ENCODE peak calls at places on chromosomes 2 and 18, in ten cellular contexts. O is pulmonary artery endothelial cell; Z is T follicular helper cell; J is endothelial cell; I is frontal cortex; K is activated CD4-positive, alpha-beta T cell treated with anti-CD3 and anti-CD28 coated beads for 24 hours; N is stimulated activated CD8-positive, alpha-beta memory T cell treated with anti-CD3 and anti-CD28 coated beads, Interleukin-12 subunit alpha, Interleukin-12 subunit beta, amount 100 ng/mL, for 4 hours; T is AG04449; W is heart left ventricle; Q is NCI-H187 treated with DMSO at 0.1 percent for 48 hours. E is an unnamed sample.
A peak's percentile ranks its signal among the peaks of the same experiment; 100 is the strongest.

GRCh38 chr2:119753041-119753929 is 6.4 kb upstream of the PTPN4 start:
- DNase-seq in J (peak; percentile 31), O (peak; percentile 24), K (no peak), I (no peak), Z (peak; percentile 12), W (no peak), N (no peak), T (no peak), Q (no peak), E (peak; percentile 59)

GRCh38 chr18:49018553-49018943 is 67.8 kb upstream of the SMAD7 start:
- DNase-seq in I (no peak), W (no peak), Z (no peak), J (no peak), O (no peak), N (no peak), K (no peak), T (no peak), Q (no peak), E (no peak)

GRCh38 chr2:70994055-70994444 is 623 bp downstream of the TEX261 start:
- DNase-seq in T (no peak), K (no peak), Z (no peak), O (no peak), J (no peak), I (no peak), N (no peak), W (peak; percentile 4), Q (no peak), E (no peak)

GRCh38 chr2:135744761-135745314 is 3.2 kb downstream of the UBXN4 start:
- DNase-seq in Q (no peak), O (no peak), Z (no peak), T (no peak), W (no peak), I (peak; percentile 16), N (no peak), J (peak; percentile 7), K (no peak), E (no peak)

GRCh38 chr2:126795661-126796060 is 103.0 kb upstream of the TEX51 start:
- DNase-seq in J (no peak), Q (no peak), T (no peak), Z (no peak), W (no peak), O (no peak), N (no peak), K (no peak), I (no peak), E (no peak)

GRCh38 chr2:161030260-161031063 is 129.8 kb upstream of the TANK start:
- DNase-seq in K (no peak), N (no peak), W (no peak), O (no peak), I (no peak), Q (no peak), Z (no peak), J (no peak), T (peak; percentile 99), E (peak; percentile 93)

GRCh38 chr18:36658611-36659010 is 170.2 kb downstream of the TPGS2 start:
- DNase-seq in O (no peak), T (no peak), Z (no peak), N (no peak), Q (no peak), K (no peak), I (no peak), J (no peak), W (no peak), E (no peak)

GRCh38 chr2:3779650-3780049 is 76.3 kb downstream of the DCDC2C start:
- DNase-seq in N (no peak), Q (no peak), I (no peak), T (no peak), Z (no peak), O (no peak), J (no peak), W (no peak), K (no peak), E (no peak)

GRCh38 chr2:15472133-15472532 is 89.0 kb downstream of the NBAS start:
- DNase-seq in K (no peak), I (no peak), O (no peak), J (no peak), Z (no peak), W (no peak), N (no peak), T (no peak), Q (peak; percentile 97), E (no peak)

E was measured in NCI-H460.